ENCODE peak calls at places on chromosome 12, in ten cellular contexts. K, U, A, Y, S, R, C, B, O and D are unnamed samples.

GRCh38 chr12:94717112-94717511 is 66.8 kb upstream of the TMCC3 start:
- DNase-seq in Y (peak), C (no peak), B (no peak), U (no peak), S (no peak), K (no peak), A (no peak), O (no peak), R (no peak), D (no peak)

GRCh38 chr12:47758834-47759690 is at the start of gene RAPGEF3:
- DNase-seq in R (peak), C (peak), O (peak), U (peak), B (peak), S (peak), Y (peak), A (peak), K (peak), D (peak)

GRCh38 chr12:28191018-28191595 is 851 bp downstream of the CCDC91 start:
- DNase-seq in U (no peak), C (peak), R (peak), Y (no peak), S (peak), B (peak), K (peak), A (no peak), O (no peak), D (no peak)

GRCh38 chr12:66550626-66551025 is 128.2 kb downstream of the GRIP1 start:
- DNase-seq in Y (no peak), C (no peak), A (no peak), S (no peak), U (no peak), R (peak), O (no peak), K (no peak), B (no peak), D (no peak)

GRCh38 chr12:23817345-23817744 is 132.1 kb downstream of the SOX5 start:
- DNase-seq in R (no peak), C (no peak), B (no peak), O (no peak), U (no peak), S (no peak), K (no peak), Y (no peak), A (no peak), D (no peak)

GRCh38 chr12:26699237-26699636 is 133.8 kb downstream of the ITPR2 start:
- DNase-seq in B (no peak), Y (no peak), R (peak), K (no peak), U (no peak), S (no peak), C (no peak), O (no peak), A (no peak), D (no peak)

GRCh38 chr12:2083008-2083407 is 30.2 kb downstream of the CACNA1C start:
- DNase-seq in O (peak), S (no peak), Y (no peak), B (no peak), C (no peak), R (no peak), K (no peak), U (no peak), A (no peak), D (no peak)

GRCh38 chr12:119659289-119659897 is 8.5 kb upstream of the PRKAB1 start:
- DNase-seq in Y (no peak), K (no peak), O (peak), R (peak), U (no peak), B (peak), A (no peak), C (peak), S (no peak), D (peak)

GRCh38 chr12:112389228-112389627 is 7.0 kb upstream of the HECTD4 start:
- DNase-seq in K (no peak), S (no peak), Y (no peak), C (no peak), O (no peak), R (no peak), A (no peak), U (no peak), B (no peak), D (no peak)